ENCODE peak calls at places on chromosomes 3 and 15, in eight cellular contexts. H is upper lobe of right lung, Q is transverse colon, J is gastrocnemius medialis, M is fibroblast of lung, A is mammary epithelial cell, R is neural progenitor cell, P is left ventricle myocardium inferior. D is an unnamed sample. For H3K36me3 and H3K4me1, the result is how much of the 10 kb centered on the place peaks cover.

GRCh38 chr3:7309707-7310106 is 448.8 kb downstream of the GRM7 start:
- DNase-seq in H (no peak), Q (peak), J (no peak), M (peak), A (peak), R (no peak), P (peak), D (peak)

GRCh38 chr3:114553949-114554593 is 260.2 kb downstream of the TIGIT start:
- DNase-seq in H (no peak), Q (no peak), J (no peak), M (peak), A (no peak), R (no peak), P (no peak), D (no peak)

GRCh38 chr15:75776075-75776443 is 63.4 kb upstream of the CSPG4 start:
- DNase-seq in H (no peak), Q (no peak), J (no peak), M (peak), A (peak), R (peak), P (no peak), D (no peak)

GRCh38 chr3:107861904-107862303 is 228.9 kb downstream of the CD47 start:
- DNase-seq in H (no peak), Q (no peak), J (no peak), M (no peak), A (no peak), R (no peak), P (no peak), D (no peak)

GRCh38 chr3:147119346-147119745 is 287.0 kb downstream of the ZIC4 start:
- DNase-seq in H (no peak), Q (no peak), J (no peak), M (no peak), A (no peak), R (no peak), P (no peak), D (no peak)

GRCh38 chr3:196042673-196043072 is 39.2 kb downstream of the TFRC start:
- DNase-seq in H (no peak), Q (no peak), J (no peak), M (no peak), A (no peak), R (no peak), P (no peak), D (no peak)

GRCh38 chr3:64687381-64687780 is 419 bp downstream of the ADAMTS9 start:
- DNase-seq in H (no peak), Q (peak), J (no peak), M (peak), A (peak), R (no peak), P (no peak), D (peak)

GRCh38 chr3:188624384-188624783 is 470.4 kb downstream of the LPP start:
- DNase-seq in H (no peak), Q (peak), J (peak), M (peak), A (no peak), R (no peak), P (no peak), D (peak)

GRCh38 chr3:128435058-128435457 is 31.6 kb downstream of the DNAJB8 start:
- DNase-seq in H (no peak), Q (no peak), J (no peak), M (no peak), A (no peak), R (peak), P (no peak), D (no peak)

GRCh38 chr15:41965441-41966413 is 6.6 kb downstream of the EHD4 start:
- DNase-seq in H (no peak), Q (peak), J (no peak), M (peak), A (peak), R (no peak), P (peak), D (no peak)

GRCh38 chr3:168024537-168024941 is 71.2 kb downstream of the GOLIM4 start:
- DNase-seq in H (no peak), Q (no peak), J (no peak), M (peak), A (peak), R (no peak), P (no peak), D (no peak)

GRCh38 chr3:197580253-197580691 is 24.5 kb upstream of the BDH1 start:
- DNase-seq in H (no peak), Q (no peak), J (no peak), M (no peak), A (no peak), R (no peak), P (no peak), D (no peak)

GRCh38 chr3:28317438-28318022 is 31.0 kb upstream of the ZCWPW2 start:
- DNase-seq in H (no peak), Q (peak), J (no peak), M (peak), A (peak), R (peak), P (no peak), D (no peak)

GRCh38 chr15:80739919-80740318 is 39.3 kb upstream of the CEMIP start:
- DNase-seq in H (no peak), Q (no peak), J (no peak), M (no peak), A (no peak), R (no peak), P (no peak), D (no peak)

GRCh38 chr15:48825075-48825474 is 14.2 kb upstream of the CEP152 start:
- DNase-seq in H (no peak), Q (no peak), J (no peak), M (no peak), A (no peak), R (no peak), P (no peak), D (no peak)

GRCh38 chr3:11057655-11058054 is 65.1 kb downstream of the SLC6A1 start:
- DNase-seq in H (no peak), Q (no peak), J (no peak), M (no peak), A (no peak), R (no peak), P (no peak), D (no peak)

GRCh38 chr3:9955611-9956352 is 3.6 kb upstream of the PRRT3 start:
- DNase-seq in H (no peak), Q (no peak), J (no peak), M (no peak), A (no peak), R (no peak), P (no peak), D (no peak)

GRCh38 chr3:190721330-190721729 is 141.2 kb downstream of the GMNC start:
- DNase-seq in H (no peak), Q (no peak), J (no peak), M (peak), A (no peak), R (no peak), P (no peak), D (no peak)

GRCh38 chr15:50262533-50262932 is 3.0 kb downstream of the HDC start:
- DNase-seq in H (no peak), Q (peak), J (no peak), M (no peak), A (no peak), R (no peak), P (no peak), D (no peak)

GRCh38 chr3:17195856-17196604 is 311.3 kb downstream of the PLCL2 start:
- DNase-seq in H (no peak), Q (no peak), J (no peak), M (peak), A (no peak), R (peak), P (no peak), D (no peak)

GRCh38 chr15:34084086-34084485 is 17.6 kb downstream of the EMC7 start:
- DNase-seq in H (no peak), Q (peak), J (no peak), M (peak), A (no peak), R (no peak), P (no peak), D (no peak)

DNA sequence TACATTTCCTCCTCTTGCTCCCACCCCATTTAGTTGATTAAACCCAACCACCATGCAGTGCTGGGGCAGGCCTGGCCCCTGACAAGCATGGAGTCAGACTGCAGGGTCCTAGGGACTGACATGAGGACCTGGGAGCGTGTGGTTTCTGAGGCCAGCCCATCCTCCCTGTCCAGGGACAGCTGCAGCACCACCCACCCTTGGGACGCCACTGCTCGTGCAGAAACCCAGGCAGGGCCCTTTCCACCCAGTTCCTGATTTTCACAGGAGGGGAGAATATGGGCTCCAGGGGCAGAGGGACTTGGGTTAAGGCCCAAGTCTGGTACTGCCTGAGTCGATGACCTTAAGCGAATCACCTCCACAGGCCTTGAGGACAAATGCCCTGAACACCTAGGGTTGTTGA is 23.7 kb downstream of the PLXND1 start:
- DNase-seq in H (no peak), Q (no peak), J (no peak), M (no peak), A (no peak), R (no peak), P (no peak), D (no peak)
- H3K36me3 ChIP-seq in H (half or more), Q (under half), J (under half), M (under half), A (under half), R (under half), P (half or more), D (under half)

GRCh38 chr15:56741541-56741940 is 8.2 kb upstream of the ZNF280D start:
- DNase-seq in H (no peak), Q (no peak), J (no peak), M (no peak), A (no peak), R (no peak), P (no peak), D (no peak)

GRCh38 chr15:56737791-56738190 is 4.5 kb upstream of the ZNF280D start:
- DNase-seq in H (no peak), Q (no peak), J (no peak), M (no peak), A (no peak), R (no peak), P (no peak), D (no peak)

GRCh38 chr15:56736881-56737707 is 3.8 kb upstream of the ZNF280D start:
- DNase-seq in H (no peak), Q (no peak), J (no peak), M (no peak), A (no peak), R (no peak), P (no peak), D (no peak)

GRCh38 chr15:56739474-56739873 is 6.2 kb upstream of the ZNF280D start:
- DNase-seq in H (no peak), Q (no peak), J (no peak), M (no peak), A (no peak), R (no peak), P (no peak), D (no peak)

GRCh38 chr15:56739964-56740640 is 6.8 kb upstream of the ZNF280D start:
- DNase-seq in H (no peak), Q (no peak), J (no peak), M (no peak), A (peak), R (no peak), P (no peak), D (no peak)
- H3K4me1 ChIP-seq in H (under half), Q (under half), J (under half), M (under half), A (under half), R (under half), P (under half), D (under half)

DNA sequence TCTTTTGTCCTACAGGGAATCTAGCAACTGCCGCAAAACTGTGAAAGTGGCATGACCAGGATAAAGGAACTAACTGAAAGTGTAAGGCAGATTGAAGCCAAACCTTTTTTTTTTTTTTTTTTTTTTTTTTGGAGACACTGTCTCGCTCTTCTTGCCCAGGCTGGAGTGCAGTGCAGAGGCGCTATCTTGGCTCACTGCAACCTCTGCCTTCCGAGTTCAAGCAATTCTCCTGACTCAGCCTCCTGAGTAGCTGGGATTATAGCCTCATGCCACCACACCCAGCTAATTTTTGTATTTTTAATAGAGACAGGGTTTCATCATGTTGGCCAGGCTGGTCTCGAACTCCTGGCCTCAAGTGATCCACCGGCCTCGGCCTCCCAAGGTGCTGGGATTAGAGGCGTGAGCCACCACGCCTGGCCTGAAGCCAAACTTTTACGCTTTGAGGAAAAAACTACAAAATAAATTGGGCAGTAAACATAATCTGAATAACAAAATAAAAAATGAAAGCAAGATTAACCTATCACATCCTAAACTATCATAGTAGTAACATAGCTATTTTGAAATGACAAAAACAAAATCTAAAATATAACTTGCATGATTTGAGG is 9.7 kb downstream of the SLTM start:
- DNase-seq in H (no peak), Q (no peak), J (no peak), M (no peak), A (no peak), R (no peak), P (no peak), D (peak)
- H3K36me3 ChIP-seq in H (under half), Q (under half), J (under half), M (under half), A (under half), R (under half), P (under half), D (under half)

GRCh38 chr3:39142067-39142466 is 11.3 kb downstream of the CSRNP1 start:
- DNase-seq in H (no peak), Q (peak), J (no peak), M (no peak), A (no peak), R (no peak), P (no peak), D (no peak)
- H3K4me1 ChIP-seq in H (half or more), Q (under half), J (half or more), M (under half), A (under half), R (under half), P (half or more), D (half or more)

GRCh38 chr3:58167431-58168351 is 43.1 kb downstream of the DNASE1L3 start:
- DNase-seq in H (no peak), Q (peak), J (no peak), M (peak), A (no peak), R (peak), P (peak), D (peak)

GRCh38 chr3:58163234-58163633 is 47.5 kb downstream of the DNASE1L3 start:
- DNase-seq in H (peak), Q (no peak), J (no peak), M (peak), A (no peak), R (no peak), P (no peak), D (no peak)

GRCh38 chr3:58164916-58165821 is 45.6 kb downstream of the DNASE1L3 start:
- DNase-seq in H (no peak), Q (no peak), J (no peak), M (peak), A (no peak), R (peak), P (no peak), D (no peak)

GRCh38 chr3:58161435-58162398 is 49.1 kb downstream of the DNASE1L3 start:
- DNase-seq in H (peak), Q (peak), J (no peak), M (peak), A (peak), R (no peak), P (no peak), D (peak)

DNA sequence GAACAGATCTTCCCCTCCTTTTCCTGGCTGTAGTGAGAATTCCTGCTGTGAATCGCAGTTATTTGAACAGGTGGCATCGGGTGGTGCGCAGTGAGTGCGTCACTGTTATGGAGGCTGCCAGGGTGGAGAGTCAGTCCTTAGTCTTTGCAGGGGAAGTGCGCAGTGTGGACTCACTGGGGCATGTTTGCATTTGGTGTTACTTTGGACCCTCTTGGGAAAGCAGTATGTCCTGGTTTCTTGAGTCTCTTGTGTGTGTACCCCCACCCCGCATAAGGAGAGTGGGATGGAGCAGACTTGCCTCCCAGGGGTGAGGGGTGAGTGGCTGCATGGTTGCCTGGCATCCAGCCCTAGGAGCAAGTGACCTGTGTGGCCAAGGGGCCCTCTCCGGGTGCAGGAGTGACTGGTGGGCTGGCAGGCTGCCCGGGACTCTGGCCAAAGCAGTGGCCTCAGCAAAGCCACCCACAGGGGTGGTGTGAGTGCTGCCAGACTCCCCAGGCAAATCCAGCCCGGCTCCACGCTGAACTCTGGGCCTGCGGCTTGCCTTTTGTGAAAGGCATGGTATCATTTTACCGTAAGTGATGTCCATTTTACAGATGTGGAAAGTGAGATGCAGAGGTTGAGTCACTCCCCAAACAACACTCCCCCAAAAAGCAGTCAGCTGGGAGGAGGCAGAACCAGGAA is 46.4 kb downstream of the DNASE1L3 start:
- DNase-seq in H (peak), Q (no peak), J (no peak), M (peak), A (no peak), R (no peak), P (peak), D (peak)
- H3K36me3 ChIP-seq in H (under half), Q (under half), J (under half), M (under half), A (half or more), R (under half), P (under half), D (under half)

DNA sequence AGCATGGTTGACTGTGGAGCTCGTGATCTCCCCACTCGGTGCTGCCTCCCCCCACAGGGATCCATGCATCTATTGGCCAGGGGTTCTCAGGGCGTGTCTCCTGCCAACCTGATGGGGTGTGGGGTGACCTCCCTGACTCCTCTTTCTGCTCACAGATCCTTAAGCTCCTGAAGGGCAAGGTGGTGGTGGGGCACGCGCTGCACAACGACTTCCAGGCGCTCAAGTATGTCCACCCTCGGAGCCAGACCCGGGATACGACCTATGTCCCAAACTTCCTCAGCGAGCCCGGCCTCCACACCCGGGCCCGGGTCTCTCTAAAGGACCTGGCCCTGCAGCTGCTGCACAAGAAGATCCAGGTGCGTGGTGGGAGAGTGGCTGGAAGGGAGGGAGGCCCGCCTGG is 7.9 kb downstream of the AEN start:
- DNase-seq in H (no peak), Q (no peak), J (no peak), M (no peak), A (no peak), R (no peak), P (no peak), D (peak)
- H3K4me1 ChIP-seq in H (half or more), Q (under half), J (under half), M (under half), A (under half), R (under half), P (under half), D (under half)

DNA sequence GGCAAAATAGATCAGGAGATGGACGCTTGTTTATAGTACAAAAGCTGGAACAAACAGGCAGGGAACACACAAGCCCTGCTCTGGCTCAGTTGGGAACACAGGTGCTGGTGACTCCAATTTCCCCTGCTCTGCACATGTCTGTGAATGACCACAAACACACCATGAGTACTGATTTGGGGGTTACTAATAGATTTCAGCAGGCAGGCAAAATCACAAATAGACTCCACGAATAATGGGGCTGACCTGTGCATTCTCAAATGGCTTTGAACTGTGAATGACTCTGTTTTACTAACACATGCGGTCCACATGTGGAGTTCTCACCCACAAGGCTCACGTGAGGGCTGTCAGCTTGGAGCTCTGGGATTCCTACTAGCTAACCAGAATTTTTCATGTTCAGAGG is 3.9 kb downstream of the RTP3 start:
- DNase-seq in H (no peak), Q (no peak), J (peak), M (peak), A (no peak), R (no peak), P (no peak), D (no peak)
- H3K36me3 ChIP-seq in H (under half), Q (under half), J (under half), M (under half), A (under half), R (under half), P (under half), D (under half)

GRCh38 chr3:129599073-129599472 is 7.4 kb downstream of the PLXND1 start:
- DNase-seq in H (no peak), Q (no peak), J (no peak), M (no peak), A (no peak), R (no peak), P (no peak), D (no peak)

GRCh38 chr3:129598484-129598883 is 8.0 kb downstream of the PLXND1 start:
- DNase-seq in H (no peak), Q (no peak), J (no peak), M (no peak), A (no peak), R (no peak), P (no peak), D (no peak)

GRCh38 chr3:129601713-129602112 is 4.8 kb downstream of the PLXND1 start:
- DNase-seq in H (no peak), Q (no peak), J (no peak), M (no peak), A (no peak), R (no peak), P (no peak), D (peak)

GRCh38 chr3:129599607-129600006 is 6.9 kb downstream of the PLXND1 start:
- DNase-seq in H (peak), Q (peak), J (no peak), M (peak), A (no peak), R (peak), P (peak), D (peak)

DNA sequence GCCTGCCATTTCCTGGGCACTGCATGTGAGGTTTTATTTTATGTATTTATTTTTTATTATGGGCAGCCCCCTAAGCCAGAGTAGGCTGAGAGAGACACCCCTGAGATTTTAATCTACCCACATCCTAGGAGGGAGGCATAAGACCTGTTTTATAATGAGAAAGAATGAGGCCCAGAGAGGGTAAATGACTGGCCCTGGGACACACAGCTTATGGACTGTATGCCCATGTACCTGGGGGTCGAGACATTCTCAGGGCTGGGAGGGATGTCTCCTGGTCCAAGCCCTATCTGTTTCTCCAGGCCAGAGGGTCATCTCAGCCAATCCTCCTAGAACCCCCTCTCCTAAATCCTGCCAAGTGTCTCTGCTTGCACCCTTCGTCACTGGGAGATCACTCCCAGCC is 6.1 kb downstream of the PLXND1 start:
- DNase-seq in H (no peak), Q (no peak), J (no peak), M (no peak), A (no peak), R (no peak), P (no peak), D (no peak)
- H3K4me1 ChIP-seq in H (half or more), Q (under half), J (half or more), M (half or more), A (under half), R (under half), P (half or more), D (half or more)

GRCh38 chr15:99343836-99344551 is 92.7 kb downstream of the LRRC28 start:
- DNase-seq in H (no peak), Q (peak), J (no peak), M (peak), A (no peak), R (peak), P (peak), D (no peak)
- H3K36me3 ChIP-seq in H (under half), Q (under half), J (under half), M (under half), A (under half), R (under half), P (under half), D (under half)

D was measured in tibial artery.